ENCODE peak calls at places on chromosome 3, in four cellular contexts. One of them, this sample, is unnamed.

GRCh38 chr3:59809750-59810444 is 760.1 kb upstream of the CFAP20DC start:
- DNase-seq in AG10803: peak; percentile 39
- DNase-seq in CD4-positive, alpha-beta memory T cell: peak; percentile 18
- DNase-seq in Panc1: no peak
- DNase-seq in this sample: peak; percentile 79

GRCh38 chr3:15102833-15103232 is 3.9 kb upstream of the RBSN start:
- DNase-seq in AG10803: peak; percentile 62
- DNase-seq in CD4-positive, alpha-beta memory T cell: no peak
- DNase-seq in Panc1: no peak
- DNase-seq in this sample: no peak

GRCh38 chr3:107116251-107116650 is 261.0 kb upstream of the CCDC54 start:
- DNase-seq in AG10803: no peak
- DNase-seq in CD4-positive, alpha-beta memory T cell: no peak
- DNase-seq in Panc1: no peak
- DNase-seq in this sample: no peak

GRCh38 chr3:38587548-38588131 is 61.8 kb downstream of the SCN5A start:
- DNase-seq in AG10803: no peak
- DNase-seq in CD4-positive, alpha-beta memory T cell: no peak
- DNase-seq in Panc1: no peak
- DNase-seq in this sample: no peak

GRCh38 chr3:179840985-179841384 is 188.1 kb downstream of the USP13 start:
- DNase-seq in AG10803: peak; percentile 31
- DNase-seq in CD4-positive, alpha-beta memory T cell: no peak
- DNase-seq in Panc1: no peak
- DNase-seq in this sample: no peak

GRCh38 chr3:132803889-132804288 is 81.7 kb upstream of the NPHP3 start:
- DNase-seq in AG10803: peak; percentile 18
- DNase-seq in CD4-positive, alpha-beta memory T cell: no peak
- DNase-seq in Panc1: no peak
- DNase-seq in this sample: no peak

GRCh38 chr3:141875893-141876380 is 506 bp upstream of the ATP1B3 start:
- DNase-seq in AG10803: peak; percentile 41
- DNase-seq in CD4-positive, alpha-beta memory T cell: no peak
- DNase-seq in Panc1: peak; percentile 51
- DNase-seq in this sample: peak; percentile 56

GRCh38 chr3:188889070-188889491 is 282.7 kb upstream of the TPRG1 start:
- DNase-seq in AG10803: no peak
- DNase-seq in CD4-positive, alpha-beta memory T cell: no peak
- DNase-seq in Panc1: no peak
- DNase-seq in this sample: no peak

GRCh38 chr3:16137977-16138376 is 36.5 kb upstream of the GALNT15 start:
- DNase-seq in AG10803: no peak
- DNase-seq in CD4-positive, alpha-beta memory T cell: no peak
- DNase-seq in Panc1: no peak
- DNase-seq in this sample: no peak

GRCh38 chr3:51362476-51362875 is 22.6 kb upstream of the MANF start:
- DNase-seq in AG10803: no peak
- DNase-seq in CD4-positive, alpha-beta memory T cell: no peak
- DNase-seq in Panc1: no peak
- DNase-seq in this sample: no peak

GRCh38 chr3:197549261-197549885 is 6.4 kb downstream of the BDH1 start:
- DNase-seq in AG10803: no peak
- DNase-seq in CD4-positive, alpha-beta memory T cell: no peak
- DNase-seq in Panc1: no peak
- DNase-seq in this sample: no peak

GRCh38 chr3:49734752-49735151 is 11.0 kb upstream of the GMPPB start:
- DNase-seq in AG10803: no peak
- DNase-seq in CD4-positive, alpha-beta memory T cell: no peak
- DNase-seq in Panc1: no peak
- DNase-seq in this sample: no peak

GRCh38 chr3:25485673-25486072 is 57.6 kb downstream of the RARB start:
- DNase-seq in AG10803: no peak
- DNase-seq in CD4-positive, alpha-beta memory T cell: no peak
- DNase-seq in Panc1: no peak
- DNase-seq in this sample: no peak

GRCh38 chr3:195250473-195251251 is 20.3 kb downstream of the XXYLT1 start:
- DNase-seq in AG10803: peak; percentile 40
- DNase-seq in CD4-positive, alpha-beta memory T cell: no peak
- DNase-seq in Panc1: no peak
- DNase-seq in this sample: no peak

GRCh38 chr3:100403956-100404548 is 2.7 kb downstream of the LNP1 start:
- DNase-seq in AG10803: peak; percentile 51
- DNase-seq in CD4-positive, alpha-beta memory T cell: no peak
- DNase-seq in Panc1: no peak
- DNase-seq in this sample: no peak

GRCh38 chr3:42547401-42547945 is 34.3 kb downstream of the SEC22C start:
- DNase-seq in AG10803: peak; percentile 33
- DNase-seq in CD4-positive, alpha-beta memory T cell: peak; percentile 68
- DNase-seq in Panc1: peak; percentile 36
- DNase-seq in this sample: no peak

GRCh38 chr3:458614-459375 is 262.2 kb downstream of the CHL1 start:
- DNase-seq in AG10803: no peak
- DNase-seq in CD4-positive, alpha-beta memory T cell: no peak
- DNase-seq in Panc1: no peak
- DNase-seq in this sample: no peak
- H3K4me3 ChIP-seq in AG10803: no peak overlapping the region
- H3K4me3 ChIP-seq in CD4-positive, alpha-beta memory T cell: no peak overlapping the region
- H3K4me3 ChIP-seq in Panc1: no peak overlapping the region
- H3K4me3 ChIP-seq in this sample: no peak overlapping the region

GRCh38 chr3:126780666-126781065 is 76.6 kb downstream of the CHCHD6 start:
- DNase-seq in AG10803: no peak
- DNase-seq in CD4-positive, alpha-beta memory T cell: no peak
- DNase-seq in Panc1: no peak
- DNase-seq in this sample: no peak

GRCh38 chr3:126784254-126784653 is 80.2 kb downstream of the CHCHD6 start:
- DNase-seq in AG10803: no peak
- DNase-seq in CD4-positive, alpha-beta memory T cell: no peak
- DNase-seq in Panc1: no peak
- DNase-seq in this sample: no peak

GRCh38 chr3:126782554-126782953 is 78.5 kb downstream of the CHCHD6 start:
- DNase-seq in AG10803: peak; percentile 97
- DNase-seq in CD4-positive, alpha-beta memory T cell: no peak
- DNase-seq in Panc1: peak; percentile 15
- DNase-seq in this sample: no peak

GRCh38 chr3:126781889-126782491 is 78.0 kb downstream of the CHCHD6 start:
- DNase-seq in AG10803: peak; percentile 95
- DNase-seq in CD4-positive, alpha-beta memory T cell: no peak
- DNase-seq in Panc1: no peak
- DNase-seq in this sample: no peak

DNA sequence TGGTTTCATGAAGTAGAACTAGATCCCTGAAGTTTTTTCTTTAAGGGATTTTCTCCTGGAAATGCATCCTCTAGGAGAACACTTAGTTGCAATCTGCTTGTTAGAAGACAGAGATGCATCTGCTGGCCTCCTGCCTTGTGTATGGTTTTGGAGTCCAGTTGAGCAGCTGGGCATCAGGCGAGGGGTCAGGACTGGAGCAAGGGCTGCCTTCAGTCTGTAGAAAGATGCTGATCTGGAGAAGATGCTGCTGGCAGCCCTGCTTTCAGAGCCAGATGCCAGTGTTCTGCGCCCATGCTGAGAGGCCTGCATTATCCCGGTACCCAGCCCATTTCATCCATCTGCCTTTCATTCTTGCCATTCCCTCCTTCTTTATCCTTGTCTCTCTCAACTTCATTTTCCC is 77.4 kb downstream of the CHCHD6 start:
- DNase-seq in AG10803: peak; percentile 46
- DNase-seq in CD4-positive, alpha-beta memory T cell: no peak
- DNase-seq in Panc1: no peak
- DNase-seq in this sample: no peak
- H3K4me3 ChIP-seq in AG10803: peak overlapping the region; percentile 10
- H3K4me3 ChIP-seq in CD4-positive, alpha-beta memory T cell: no peak overlapping the region
- H3K4me3 ChIP-seq in Panc1: no peak overlapping the region
- H3K4me3 ChIP-seq in this sample: no peak overlapping the region

GRCh38 chr3:149813367-149814281 is 609 bp downstream of the RNF13 start:
- DNase-seq in AG10803: peak; percentile 36
- DNase-seq in CD4-positive, alpha-beta memory T cell: peak; percentile 15
- DNase-seq in Panc1: no peak
- DNase-seq in this sample: no peak

GRCh38 chr3:149816326-149816725 is 3.3 kb downstream of the RNF13 start:
- DNase-seq in AG10803: no peak
- DNase-seq in CD4-positive, alpha-beta memory T cell: no peak
- DNase-seq in Panc1: no peak
- DNase-seq in this sample: no peak

GRCh38 chr3:149815728-149816127 is 2.7 kb downstream of the RNF13 start:
- DNase-seq in AG10803: no peak
- DNase-seq in CD4-positive, alpha-beta memory T cell: no peak
- DNase-seq in Panc1: no peak
- DNase-seq in this sample: no peak

GRCh38 chr3:149816986-149817385 is 4.0 kb downstream of the RNF13 start:
- DNase-seq in AG10803: peak; percentile 59
- DNase-seq in CD4-positive, alpha-beta memory T cell: no peak
- DNase-seq in Panc1: no peak
- DNase-seq in this sample: no peak

GRCh38 chr3:149815318-149815717 is 2.3 kb downstream of the RNF13 start:
- DNase-seq in AG10803: no peak
- DNase-seq in CD4-positive, alpha-beta memory T cell: no peak
- DNase-seq in Panc1: no peak
- DNase-seq in this sample: no peak
- H3K4me3 ChIP-seq in AG10803: no peak overlapping the region
- H3K4me3 ChIP-seq in CD4-positive, alpha-beta memory T cell: no peak overlapping the region
- H3K4me3 ChIP-seq in Panc1: peak overlapping the region; percentile 85
- H3K4me3 ChIP-seq in this sample: no peak overlapping the region

DNA sequence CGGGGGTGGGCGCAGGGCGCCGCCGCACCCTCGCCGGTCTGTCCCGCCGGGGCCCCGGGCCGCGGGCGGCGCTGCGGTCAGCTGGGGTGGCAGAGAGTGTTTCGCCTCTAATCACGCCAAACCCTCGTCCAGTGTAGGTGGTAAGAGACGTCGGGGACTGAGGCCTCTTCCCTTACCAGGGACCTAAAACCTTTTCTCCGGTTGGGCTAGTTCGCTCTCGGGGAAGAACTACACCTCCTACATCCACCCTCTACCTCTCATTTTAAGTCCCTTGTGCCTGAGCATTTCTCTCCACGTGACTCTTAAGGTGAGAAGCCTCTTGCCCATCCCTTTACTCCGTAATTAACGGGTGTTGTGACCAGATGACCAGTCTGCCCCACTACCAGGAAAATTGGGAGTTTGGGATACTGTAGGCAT is 517 bp downstream of the TMEM42 start:
- DNase-seq in AG10803: no peak
- DNase-seq in CD4-positive, alpha-beta memory T cell: no peak
- DNase-seq in Panc1: no peak
- DNase-seq in this sample: no peak
- H3K4me3 ChIP-seq in AG10803: peak overlapping the region; percentile 82
- H3K4me3 ChIP-seq in CD4-positive, alpha-beta memory T cell: peak overlapping the region; percentile 75
- H3K4me3 ChIP-seq in Panc1: peak overlapping the region; percentile 58
- H3K4me3 ChIP-seq in this sample: peak overlapping the region; percentile 85

DNA sequence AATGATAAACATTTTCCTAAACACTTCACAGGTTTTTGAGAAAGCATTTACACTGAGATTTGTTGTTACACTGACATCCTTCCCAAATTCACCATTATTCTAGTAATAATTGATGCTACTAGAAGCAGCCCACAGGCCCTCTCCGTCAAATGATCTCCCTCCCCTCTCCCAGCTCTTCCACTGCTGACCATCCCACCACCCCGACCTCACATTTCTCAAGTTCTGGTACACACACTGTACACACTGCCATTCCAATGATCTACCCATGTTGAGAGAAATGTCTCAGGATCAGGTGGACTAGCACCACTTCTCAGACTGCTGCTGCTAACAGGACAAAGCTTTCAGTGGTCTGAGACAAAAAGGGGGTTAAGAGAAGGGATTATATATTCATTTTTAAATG is 3.5 kb downstream of the TBC1D5 start:
- DNase-seq in AG10803: no peak
- DNase-seq in CD4-positive, alpha-beta memory T cell: no peak
- DNase-seq in Panc1: no peak
- DNase-seq in this sample: no peak
- H3K4me3 ChIP-seq in AG10803: no peak overlapping the region
- H3K4me3 ChIP-seq in CD4-positive, alpha-beta memory T cell: no peak overlapping the region
- H3K4me3 ChIP-seq in Panc1: peak overlapping the region; percentile 66
- H3K4me3 ChIP-seq in this sample: no peak overlapping the region

DNA sequence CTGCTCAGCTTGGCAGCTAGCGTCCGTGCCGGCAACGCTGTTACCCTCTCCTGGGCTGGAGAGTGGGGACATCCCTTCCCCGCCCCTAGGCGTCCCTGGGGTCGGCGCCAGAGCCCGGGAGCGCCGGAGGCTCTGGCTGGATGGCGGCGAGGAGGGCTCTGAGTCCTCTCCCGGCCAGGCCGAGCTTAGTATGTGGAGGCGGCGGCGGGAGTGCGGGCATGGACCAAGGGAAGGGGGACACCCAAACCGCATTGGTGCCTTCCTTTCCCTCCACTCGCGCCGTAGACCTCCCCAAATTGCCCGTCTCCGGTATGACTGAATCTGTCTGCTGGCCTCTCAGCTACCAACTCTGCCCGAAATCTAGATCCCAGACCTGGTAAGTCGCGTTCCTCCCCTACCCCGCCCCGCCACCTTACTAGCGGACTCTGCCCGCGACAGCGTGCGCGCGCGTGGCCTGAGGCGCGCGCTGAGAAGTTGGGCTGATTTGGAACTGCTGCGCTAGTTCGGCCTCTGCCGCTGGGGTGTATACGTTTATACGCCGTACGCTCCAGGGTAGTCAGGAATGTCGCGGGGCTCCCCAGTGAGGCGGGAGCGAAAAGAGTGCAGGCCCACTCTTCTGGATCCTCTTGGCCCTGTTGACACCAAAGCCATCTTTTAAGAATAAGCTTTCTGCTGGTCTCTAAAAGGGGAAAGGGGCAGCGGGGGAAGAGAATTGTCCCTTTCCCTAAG is 12.2 kb downstream of the ZIC1 start:
- DNase-seq in AG10803: no peak
- DNase-seq in CD4-positive, alpha-beta memory T cell: no peak
- DNase-seq in Panc1: no peak
- DNase-seq in this sample: no peak
- H3K4me3 ChIP-seq in AG10803: peak overlapping the region; percentile 28
- H3K4me3 ChIP-seq in CD4-positive, alpha-beta memory T cell: no peak overlapping the region
- H3K4me3 ChIP-seq in Panc1: no peak overlapping the region
- H3K4me3 ChIP-seq in this sample: no peak overlapping the region

DNA sequence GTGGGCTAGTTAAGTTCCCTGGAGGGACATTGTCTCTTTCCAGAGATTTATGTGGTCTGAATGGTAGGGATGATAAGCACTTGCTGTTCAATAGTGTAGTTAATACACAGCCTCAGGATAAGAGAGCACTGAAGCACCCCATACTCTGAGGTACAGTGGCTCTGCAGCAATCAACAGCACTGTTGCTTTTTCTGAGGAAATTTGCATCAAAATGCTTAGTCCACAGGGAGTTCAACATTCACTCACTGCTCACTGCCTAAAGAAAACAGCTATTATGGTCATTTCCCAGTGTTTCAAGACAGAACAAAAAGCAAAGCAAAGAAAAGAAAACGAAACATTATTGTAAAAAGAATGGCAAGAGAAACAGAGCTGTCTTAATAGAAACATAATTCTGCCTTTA is 441.9 kb downstream of the PLOD2 start:
- DNase-seq in AG10803: no peak
- DNase-seq in CD4-positive, alpha-beta memory T cell: no peak
- DNase-seq in Panc1: no peak
- DNase-seq in this sample: no peak
- H3K4me3 ChIP-seq in AG10803: no peak overlapping the region
- H3K4me3 ChIP-seq in CD4-positive, alpha-beta memory T cell: no peak overlapping the region
- H3K4me3 ChIP-seq in Panc1: no peak overlapping the region
- H3K4me3 ChIP-seq in this sample: no peak overlapping the region

GRCh38 chr3:8768364-8769087 is 887 bp downstream of the OXTR start:
- DNase-seq in AG10803: no peak
- DNase-seq in CD4-positive, alpha-beta memory T cell: no peak
- DNase-seq in Panc1: no peak
- DNase-seq in this sample: no peak
- H3K4me3 ChIP-seq in AG10803: peak overlapping the region; percentile 89
- H3K4me3 ChIP-seq in CD4-positive, alpha-beta memory T cell: no peak overlapping the region
- H3K4me3 ChIP-seq in Panc1: peak overlapping the region; percentile 55
- H3K4me3 ChIP-seq in this sample: no peak overlapping the region

This sample was measured in Jurkat, Clone E6-1.